ENCODE peak calls at places on chromosomes 5 and 9, in five cellular contexts. S, C, B, J and Z are unnamed samples.

GRCh38 chr5:173638631-173639030 is 22.2 kb upstream of the BOD1 start:
- DNase-seq in S (no peak), C (no peak), B (no peak), J (peak; percentile 7), Z (no peak)

GRCh38 chr5:81195334-81195929 is 37.7 kb upstream of the CKMT2 start:
- DNase-seq in S (peak; percentile 20), C (peak; percentile 39), B (no peak), J (no peak), Z (peak; percentile 1)

GRCh38 chr5:14724633-14725032 is 60.1 kb downstream of the OTULIN start:
- DNase-seq in S (no peak), C (no peak), B (no peak), J (no peak), Z (no peak)

GRCh38 chr9:34382879-34383278 is 6.2 kb upstream of the MYORG start:
- DNase-seq in S (no peak), C (no peak), B (no peak), J (no peak), Z (no peak)

GRCh38 chr5:42015681-42016080 is 90.6 kb downstream of the FBXO4 start:
- DNase-seq in S (peak; percentile 51), C (peak; percentile 31), B (no peak), J (no peak), Z (no peak)

GRCh38 chr9:134215709-134216448 is 51.5 kb upstream of the RNU6ATAC start:
- DNase-seq in S (peak; percentile 85), C (no peak), B (peak; percentile 53), J (peak; percentile 40), Z (peak; percentile 66)

GRCh38 chr9:109467936-109468335 is 30.2 kb downstream of the PTPN3 start:
- DNase-seq in S (no peak), C (peak; percentile 11), B (no peak), J (no peak), Z (peak; percentile 21)

GRCh38 chr5:96743065-96743768 is 64.5 kb downstream of the ERAP1 start:
- DNase-seq in S (peak; percentile 67), C (peak; percentile 47), B (peak; percentile 63), J (no peak), Z (peak; percentile 29)

GRCh38 chr5:134905246-134905996 is 490 bp downstream of the PCBD2 start:
- DNase-seq in S (peak; percentile 72), C (peak; percentile 80), B (no peak), J (peak; percentile 58), Z (peak; percentile 88)

GRCh38 chr9:137077010-137077747 is at the start of gene UAP1L1:
- DNase-seq in S (peak; percentile 69), C (peak; percentile 49), B (peak; percentile 83), J (peak; percentile 78), Z (peak; percentile 73)

GRCh38 chr5:78615697-78616096 is 32.9 kb downstream of the LHFPL2 start:
- DNase-seq in S (no peak), C (peak; percentile 31), B (no peak), J (no peak), Z (no peak)

GRCh38 chr9:72800326-72800994 is 152.4 kb downstream of the ALDH1A1 start:
- DNase-seq in S (no peak), C (no peak), B (no peak), J (no peak), Z (no peak)

GRCh38 chr5:139561655-139562451 is 714 bp downstream of the UBE2D2 start:
- DNase-seq in S (peak; percentile 40), C (peak; percentile 37), B (no peak), J (peak; percentile 42), Z (peak; percentile 76)

GRCh38 chr9:136029556-136029955 is 65.5 kb downstream of the NACC2 start:
- DNase-seq in S (no peak), C (no peak), B (no peak), J (no peak), Z (no peak)